ENCODE peak calls at places on chromosomes 3 and 15, in nine cellular contexts. C is H1, K is GM12878, H is SK-N-SH, Q is transverse colon, F is ovary, J is stomach, R is sigmoid colon, N is esophagus muscularis mucosa. D is an unnamed sample. For H3K27me3, the result is how much of the 10 kb centered on the place peaks cover.

GRCh38 chr15:48177875-48178611 is at the start of gene MYEF2:
- DNase-seq in Q (peak), H (peak), R (peak), F (peak), K (peak), J (peak), N (no peak), C (peak), D (peak)

GRCh38 chr15:70672081-70672480 is 91.3 kb downstream of the UACA start:
- DNase-seq in F (no peak), N (no peak), J (no peak), R (no peak), K (peak), Q (no peak), H (no peak), C (no peak), D (no peak)

GRCh38 chr3:78978037-78978436 is 789.8 kb downstream of the ROBO1 start:
- DNase-seq in J (no peak), R (no peak), Q (no peak), C (no peak), N (no peak), K (no peak), H (no peak), F (no peak), D (no peak)

GRCh38 chr3:13622356-13622755 is 73.4 kb downstream of the FBLN2 start:
- DNase-seq in N (no peak), H (no peak), Q (no peak), R (no peak), J (no peak), C (no peak), F (no peak), K (no peak), D (no peak)

GRCh38 chr3:8464668-8465067 is 37.0 kb upstream of the LMCD1 start:
- DNase-seq in C (no peak), R (no peak), K (no peak), J (no peak), H (peak), N (no peak), F (no peak), Q (no peak), D (no peak)

GRCh38 chr3:12965999-12966846 is 107.0 kb downstream of the IQSEC1 start:
- DNase-seq in J (no peak), N (no peak), R (no peak), K (no peak), Q (no peak), F (no peak), H (no peak), C (no peak), D (no peak)

GRCh38 chr3:157087398-157088132 is 72.4 kb downstream of the CCNL1 start:
- DNase-seq in Q (no peak), H (no peak), J (no peak), N (no peak), K (no peak), C (no peak), R (no peak), F (no peak), D (no peak)

GRCh38 chr3:194069421-194070219 is 66.3 kb upstream of the HES1 start:
- DNase-seq in C (no peak), F (no peak), Q (no peak), J (no peak), N (no peak), H (no peak), R (no peak), K (no peak), D (no peak)

GRCh38 chr3:177610677-177611654 is 413.7 kb upstream of the TBL1XR1 start:
- DNase-seq in F (no peak), J (peak), H (no peak), K (no peak), Q (peak), N (no peak), C (no peak), R (no peak), D (no peak)

GRCh38 chr15:65896231-65896630 is 26.9 kb downstream of the RAB11A start:
- DNase-seq in N (no peak), J (no peak), C (no peak), F (no peak), H (no peak), R (no peak), Q (no peak), K (no peak), D (no peak)

GRCh38 chr15:40737048-40737447 is 18.0 kb downstream of the RMDN3 start:
- DNase-seq in C (no peak), H (no peak), R (peak), F (no peak), N (no peak), K (no peak), J (no peak), Q (no peak), D (no peak)

GRCh38 chr3:107392549-107393165 is 15.4 kb downstream of the CCDC54 start:
- DNase-seq in J (no peak), N (no peak), Q (no peak), H (no peak), F (no peak), K (no peak), R (no peak), C (no peak), D (no peak)

GRCh38 chr3:48919215-48920138 is 835 bp downstream of the ARIH2 start:
- DNase-seq in F (peak), H (peak), K (no peak), R (no peak), C (no peak), Q (peak), J (peak), N (peak), D (no peak)

GRCh38 chr15:93830221-93830765 is 401.1 kb upstream of the MCTP2 start:
- DNase-seq in Q (no peak), F (no peak), H (no peak), J (no peak), C (no peak), N (no peak), R (no peak), K (no peak), D (no peak)

GRCh38 chr15:25884354-25884753 is 21.2 kb upstream of the ATP10A start:
- DNase-seq in N (no peak), Q (no peak), H (no peak), R (no peak), C (no peak), F (no peak), J (no peak), K (no peak), D (no peak)

GRCh38 chr3:8854656-8855055 is 85.2 kb upstream of the OXTR start:
- DNase-seq in R (no peak), C (no peak), K (no peak), Q (no peak), F (no peak), J (no peak), H (no peak), N (no peak), D (no peak)

GRCh38 chr3:147887797-147888196 is 478.6 kb downstream of the ZIC1 start:
- DNase-seq in C (no peak), F (no peak), Q (no peak), K (no peak), H (no peak), N (no peak), R (no peak), J (no peak), D (no peak)

GRCh38 chr3:48694610-48695051 is 8.9 kb upstream of the NCKIPSD start:
- DNase-seq in K (no peak), H (peak), Q (peak), C (no peak), N (no peak), J (peak), F (peak), R (peak), D (no peak)

GRCh38 chr15:85543741-85544155 is 163.3 kb downstream of the AKAP13 start:
- DNase-seq in Q (peak), J (peak), H (no peak), F (peak), N (peak), K (no peak), C (peak), R (peak), D (peak)

GRCh38 chr3:75329713-75330112 is 334.4 kb upstream of the FRG2C start:
- DNase-seq in N (no peak), R (no peak), Q (no peak), K (no peak), F (no peak), J (no peak), C (no peak), H (peak), D (no peak)

GRCh38 chr15:50164458-50164857 is 17.5 kb upstream of the SLC27A2 start:
- DNase-seq in H (no peak), K (no peak), C (no peak), F (no peak), N (no peak), J (no peak), R (no peak), Q (no peak), D (no peak)

GRCh38 chr15:56168394-56168793 is 75.3 kb downstream of the RFX7 start:
- DNase-seq in F (no peak), N (no peak), K (no peak), C (no peak), J (no peak), R (no peak), H (no peak), Q (no peak), D (no peak)

GRCh38 chr15:79965836-79966630 is 5.0 kb downstream of the BCL2A1 start:
- DNase-seq in N (no peak), C (no peak), Q (no peak), J (no peak), R (no peak), F (no peak), K (no peak), H (no peak), D (no peak)

GRCh38 chr3:176896640-176897039 is 300.6 kb downstream of the TBL1XR1 start:
- DNase-seq in R (no peak), F (no peak), J (no peak), K (no peak), C (no peak), N (no peak), Q (no peak), H (no peak), D (no peak)

GRCh38 chr3:190586631-190587000 is 72.7 kb downstream of the IL1RAP start:
- DNase-seq in K (no peak), N (no peak), H (no peak), F (no peak), R (no peak), J (no peak), C (no peak), Q (no peak), D (no peak)

GRCh38 chr3:62911531-62911930 is 36.3 kb upstream of the CADPS start:
- DNase-seq in C (no peak), F (no peak), R (no peak), J (no peak), N (no peak), K (no peak), Q (no peak), H (no peak), D (no peak)

GRCh38 chr3:42654331-42655201 is 1.1 kb downstream of the ZBTB47 start:
- DNase-seq in C (peak), H (peak), R (peak), K (no peak), J (peak), F (peak), N (no peak), Q (peak), D (peak)

GRCh38 chr3:39180546-39181346 is 11.6 kb downstream of the XIRP1 start:
- DNase-seq in H (peak), F (peak), J (peak), C (peak), K (peak), N (peak), Q (peak), R (peak), D (peak)

GRCh38 chr15:77107531-77108355 is 36.8 kb upstream of the TSPAN3 start:
- DNase-seq in Q (peak), K (no peak), J (peak), H (peak), N (no peak), F (peak), C (peak), R (peak), D (no peak)

GRCh38 chr15:78131295-78132021 is at the start of gene CIB2:
- DNase-seq in N (no peak), K (no peak), F (peak), R (peak), J (peak), C (peak), Q (peak), H (peak), D (peak)

GRCh38 chr15:39896101-39896500 is 24.0 kb downstream of the GPR176 start:
- DNase-seq in R (no peak), C (no peak), N (no peak), F (no peak), J (no peak), H (no peak), Q (no peak), K (no peak), D (no peak)

GRCh38 chr3:50447290-50447840 is 56.1 kb downstream of the CACNA2D2 start:
- DNase-seq in J (peak), K (no peak), R (no peak), C (no peak), Q (no peak), H (no peak), F (no peak), N (no peak), D (peak)

GRCh38 chr3:195227871-195228270 is 43.1 kb downstream of the XXYLT1 start:
- DNase-seq in Q (no peak), R (peak), J (peak), C (peak), K (no peak), H (no peak), F (peak), N (no peak), D (peak)

GRCh38 chr3:11717301-11717700 is 73.6 kb upstream of the VGLL4 start:
- DNase-seq in R (no peak), Q (no peak), N (no peak), K (no peak), H (no peak), F (no peak), J (no peak), C (no peak), D (no peak)

GRCh38 chr3:151726016-151726415 is 7.7 kb upstream of the AADACL2 start:
- DNase-seq in K (no peak), C (no peak), H (no peak), R (no peak), N (no peak), J (no peak), Q (no peak), F (no peak), D (no peak)

DNA sequence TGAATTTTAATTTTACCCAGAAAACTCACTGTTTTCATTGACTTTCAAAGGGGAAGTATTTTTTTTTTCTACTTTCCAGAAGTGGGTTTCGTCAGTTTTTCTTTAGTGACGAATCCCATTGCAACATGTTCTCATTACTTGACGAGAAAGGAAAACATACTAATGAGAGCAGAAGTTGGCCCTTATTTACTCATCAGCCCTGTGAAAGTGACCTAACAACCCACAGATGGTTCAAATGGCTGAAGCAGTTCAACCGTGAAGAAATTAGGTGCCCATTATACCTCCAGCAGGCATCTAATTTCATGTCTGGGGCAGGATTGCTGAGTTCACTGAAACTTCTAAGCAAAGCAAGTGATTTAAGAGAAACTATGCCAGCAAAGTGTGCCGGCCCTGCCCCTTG is 9.0 kb downstream of the AQP9 start:
- DNase-seq in N (no peak), Q (no peak), F (no peak), C (no peak), K (no peak), R (no peak), J (no peak), H (no peak), D (no peak)
- H3K4me3 ChIP-seq in N (no peak), Q (no peak), F (no peak), C (no peak), K (no peak), R (no peak), J (no peak), H (no peak), D (no peak)

GRCh38 chr3:133954961-133955360 is 59.3 kb upstream of the RAB6B start:
- DNase-seq in J (no peak), N (no peak), F (no peak), Q (no peak), R (no peak), K (no peak), H (no peak), C (no peak), D (no peak)

GRCh38 chr3:133956333-133956732 is 60.7 kb upstream of the RAB6B start:
- DNase-seq in K (no peak), R (no peak), Q (no peak), N (no peak), F (peak), C (no peak), J (no peak), H (peak), D (no peak)

GRCh38 chr3:133955892-133956291 is 60.2 kb upstream of the RAB6B start:
- DNase-seq in K (no peak), R (no peak), Q (no peak), H (peak), F (no peak), J (no peak), N (no peak), C (no peak), D (no peak)

GRCh38 chr3:133956982-133957381 is 61.3 kb upstream of the RAB6B start:
- DNase-seq in Q (no peak), N (no peak), F (no peak), J (no peak), H (no peak), R (no peak), K (no peak), C (no peak), D (no peak)

GRCh38 chr3:133953297-133953696 is 57.6 kb upstream of the RAB6B start:
- DNase-seq in K (no peak), N (no peak), Q (no peak), C (no peak), H (no peak), R (no peak), J (no peak), F (no peak), D (no peak)
- H3K27me3 ChIP-seq in K (under half), N (under half), Q (under half), C (under half), H (under half), R (under half), J (under half), F (under half), D (under half)

DNA sequence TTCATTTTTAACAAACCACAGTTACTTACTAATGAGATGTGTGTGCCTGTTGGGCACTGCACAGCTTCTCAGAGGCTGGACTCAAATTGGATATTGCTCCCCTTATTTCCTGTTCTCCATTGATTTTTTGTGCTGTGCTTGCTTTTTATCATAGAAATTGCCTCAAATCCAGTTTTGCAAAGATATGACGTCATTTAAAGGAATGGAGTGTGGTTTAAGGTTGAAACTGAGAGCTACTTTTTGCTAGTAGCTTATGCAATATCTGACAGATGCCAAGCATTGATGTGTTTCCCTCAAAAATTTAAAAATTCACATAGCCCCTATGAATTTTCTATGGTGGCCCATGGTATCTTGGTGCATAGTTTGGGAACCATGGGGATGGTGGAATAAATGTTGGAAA is 67.7 kb upstream of the ROPN1 start:
- DNase-seq in H (no peak), R (no peak), N (no peak), J (no peak), F (no peak), Q (no peak), K (no peak), C (no peak), D (no peak)
- TF ChIP-seq EP300 in H (no peak), R (no peak), N (no peak), J (no peak), F (no peak), Q (no peak), K (no peak), C (no peak), D (no peak)

GRCh38 chr3:183285318-183285717 is 32.3 kb downstream of the B3GNT5 start:
- DNase-seq in F (no peak), Q (no peak), K (no peak), H (no peak), J (no peak), R (no peak), N (no peak), C (no peak), D (no peak)
- H3K4me3 ChIP-seq in F (no peak), Q (no peak), K (no peak), H (peak), J (no peak), R (no peak), N (no peak), C (no peak), D (no peak)

DNA sequence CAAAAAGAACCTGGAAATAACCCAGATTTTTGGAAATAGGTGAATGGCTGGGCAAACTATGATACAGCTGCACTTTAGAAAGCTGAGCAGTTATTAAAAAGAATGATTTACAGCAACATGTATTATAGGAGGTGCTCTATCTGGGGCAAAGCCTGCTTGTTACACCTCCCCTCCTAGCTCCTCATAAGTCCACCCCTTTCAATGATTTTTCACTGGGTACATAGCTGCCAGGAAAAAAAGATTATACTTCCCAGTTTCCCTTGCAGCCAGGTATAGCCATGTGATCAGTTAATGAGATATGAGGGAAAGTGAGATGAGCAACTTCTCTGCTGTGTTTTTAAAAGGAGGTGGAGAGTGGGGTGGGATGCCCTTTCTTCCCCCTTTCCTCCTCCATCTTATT is 97.7 kb downstream of the CHST2 start:
- DNase-seq in K (no peak), F (no peak), J (no peak), C (no peak), H (no peak), N (peak), R (no peak), Q (no peak), D (no peak)
- H3K27me3 ChIP-seq in K (under half), F (under half), J (under half), C (under half), H (under half), N (under half), R (under half), Q (under half), D (under half)

DNA sequence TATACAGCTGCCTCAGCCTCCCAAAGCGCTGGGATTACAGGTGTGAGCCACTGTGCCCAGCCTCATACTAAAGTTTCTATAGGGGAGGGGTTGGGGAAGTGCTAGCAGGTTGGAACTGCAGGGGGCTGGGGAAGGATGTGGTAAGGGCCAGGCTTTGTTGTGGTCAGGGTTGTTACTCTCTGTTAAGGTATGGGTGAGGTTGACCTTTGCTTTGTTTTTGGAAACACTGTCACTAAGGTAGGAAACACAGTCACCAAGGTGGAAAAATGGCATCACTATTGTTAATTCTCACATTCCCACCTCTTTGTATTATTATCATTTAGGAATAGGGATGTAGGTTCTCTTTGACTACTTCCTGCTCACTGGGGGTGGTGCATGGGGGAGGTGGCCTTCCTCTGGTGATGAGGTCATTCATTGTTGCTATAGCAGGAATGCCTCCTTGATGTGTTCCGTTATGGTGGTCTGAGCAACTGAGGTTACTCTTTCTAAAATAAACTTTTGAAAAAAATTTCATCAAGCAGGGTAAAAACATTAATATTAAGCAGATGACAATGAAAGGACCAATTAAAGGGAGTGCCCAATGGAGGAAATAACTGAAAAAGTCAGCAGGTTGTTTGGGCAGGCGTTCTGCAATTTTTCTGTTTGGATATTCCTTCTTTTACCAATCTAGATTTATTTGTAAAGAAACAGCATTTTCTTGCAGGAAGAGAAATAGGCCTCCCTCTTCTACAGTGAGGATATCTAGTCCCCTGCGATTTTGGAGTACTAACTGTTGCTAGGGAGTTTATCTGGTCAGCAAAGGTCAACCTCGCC is 150.5 kb downstream of the WDR76 start:
- DNase-seq in J (no peak), C (no peak), N (no peak), H (no peak), Q (no peak), K (peak), R (no peak), F (no peak), D (no peak)
- TF ChIP-seq EP300 in J (no peak), C (no peak), N (no peak), H (no peak), Q (no peak), K (peak), R (no peak), F (no peak), D (no peak)

D was measured in upper lobe of left lung.